ENCODE peak calls at places on chromosomes 12 and 14, in five cellular contexts. N, J, P, L and V are unnamed samples.

GRCh38 chr14:101017209-101017608 is 113.7 kb upstream of the RTL1 start:
- DNase-seq in P (no peak), N (no peak), L (no peak), J (no peak), V (no peak)

GRCh38 chr12:93667672-93668071 is 9.5 kb upstream of the CRADD start:
- DNase-seq in L (no peak), N (no peak), P (no peak), J (no peak), V (no peak)

GRCh38 chr14:92687681-92688433 is 60.6 kb downstream of the LGMN start:
- DNase-seq in N (no peak), L (peak), P (no peak), J (no peak), V (no peak)

GRCh38 chr12:107349008-107349747 is 255.8 kb upstream of the CRY1 start:
- DNase-seq in J (no peak), P (no peak), N (peak), L (peak), V (peak)

GRCh38 chr12:109731806-109732205 is 18.2 kb downstream of the FAM222A start:
- DNase-seq in N (peak), L (no peak), P (peak), J (no peak), V (no peak)

GRCh38 chr12:57456145-57456700 is 1.1 kb downstream of the INHBE start:
- DNase-seq in J (peak), P (no peak), L (peak), N (no peak), V (no peak)

GRCh38 chr12:48925218-48925871 is at the start of gene FKBP11:
- DNase-seq in P (peak), J (no peak), L (peak), N (peak), V (peak)

GRCh38 chr12:110941391-110941790 is 21.0 kb upstream of the MYL2 start:
- DNase-seq in P (no peak), N (no peak), J (no peak), L (no peak), V (no peak)

GRCh38 chr14:68814376-68815287 is 21.8 kb upstream of the ZFP36L1 start:
- DNase-seq in L (peak), N (peak), P (no peak), J (no peak), V (no peak)

GRCh38 chr14:70879448-70879847 is 27.8 kb upstream of the PCNX1 start:
- DNase-seq in P (no peak), J (no peak), N (no peak), L (no peak), V (no peak)

GRCh38 chr12:32995623-32996022 is 99.0 kb upstream of the PKP2 start:
- DNase-seq in L (no peak), P (no peak), N (no peak), J (no peak), V (no peak)

GRCh38 chr12:106428379-106428778 is 70.8 kb downstream of the POLR3B start:
- DNase-seq in L (peak), N (no peak), J (no peak), P (peak), V (no peak)

GRCh38 chr14:72513994-72514659 is 379.8 kb downstream of the DPF3 start:
- DNase-seq in P (no peak), N (no peak), J (peak), L (peak), V (no peak)

GRCh38 chr12:100185361-100185894 is 15.2 kb upstream of the ACTR6 start:
- DNase-seq in P (no peak), N (no peak), J (no peak), L (no peak), V (no peak)

GRCh38 chr12:112413846-112414625 is 4.6 kb upstream of the RPL6 start:
- DNase-seq in L (peak), N (no peak), P (no peak), J (no peak), V (no peak)

GRCh38 chr14:54653764-54654469 is 87.0 kb downstream of the SAMD4A start:
- DNase-seq in J (no peak), P (peak), N (peak), L (peak), V (no peak)

GRCh38 chr14:54654600-54654999 is 87.7 kb downstream of the SAMD4A start:
- DNase-seq in P (no peak), N (no peak), L (no peak), J (no peak), V (no peak)

GRCh38 chr14:54651649-54652048 is 84.7 kb downstream of the SAMD4A start:
- DNase-seq in P (no peak), J (no peak), L (no peak), N (no peak), V (no peak)

GRCh38 chr14:54652188-54652889 is 85.4 kb downstream of the SAMD4A start:
- DNase-seq in J (no peak), P (peak), L (peak), N (peak), V (peak)

GRCh38 chr14:54652890-54653201 is 85.9 kb downstream of the SAMD4A start:
- DNase-seq in L (no peak), N (no peak), P (no peak), J (no peak), V (no peak)
- H3K4me3 ChIP-seq in L (peak), N (peak), P (peak), J (no peak), V (no peak)

DNA sequence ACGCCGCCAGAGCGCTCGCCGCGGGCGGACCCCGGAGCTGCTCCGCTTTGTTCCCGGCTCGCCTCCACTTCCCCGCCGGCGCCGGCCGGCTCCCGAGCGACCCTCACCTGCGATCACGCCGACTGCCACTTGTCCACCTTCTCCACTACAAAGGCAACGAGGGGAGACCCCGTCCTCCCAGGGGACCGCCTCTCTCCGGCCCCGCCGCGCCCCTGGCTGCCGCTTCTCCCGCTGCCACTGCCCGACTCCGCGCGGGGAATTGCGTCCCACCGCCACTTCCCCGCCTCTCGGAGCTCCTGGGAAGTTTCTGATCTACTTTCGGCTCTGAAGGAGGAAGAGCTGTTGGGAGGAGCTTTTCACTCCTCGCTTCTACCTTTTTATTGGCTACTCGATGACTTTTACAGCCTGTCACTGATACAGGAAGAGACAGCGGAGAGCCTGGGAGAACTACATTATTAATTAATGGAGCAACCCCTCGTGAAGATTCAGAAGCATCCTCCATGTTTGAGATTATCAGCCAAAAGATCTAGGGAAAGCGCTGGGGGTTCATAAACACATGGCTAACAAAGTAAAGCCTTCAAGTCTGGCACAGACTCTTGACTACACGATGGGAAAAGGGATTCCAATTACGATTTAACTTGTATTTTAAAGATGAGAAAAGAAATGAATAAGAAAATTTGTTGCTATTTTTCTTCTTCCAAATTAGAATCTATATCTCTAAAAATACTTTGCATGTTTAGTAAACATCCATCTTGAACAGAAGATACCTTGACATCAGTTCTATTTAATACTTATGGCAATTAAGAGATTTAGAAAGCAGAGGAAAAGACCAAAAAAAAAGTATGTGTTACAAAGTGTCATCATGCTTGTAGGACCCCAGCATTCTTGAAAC is at the start of gene BAZ1A:
- DNase-seq in N (peak), P (peak), J (peak), L (peak), V (peak)
- TF ChIP-seq POLR2A in N (peak), P (peak), J (peak), L (peak), V (no peak)

GRCh38 chr14:56903304-56904021 is 93.2 kb upstream of the OTX2 start:
- DNase-seq in L (no peak), P (no peak), N (no peak), J (no peak), V (no peak)
- H3K4me3 ChIP-seq in L (no peak), P (no peak), N (no peak), J (no peak), V (no peak)

GRCh38 chr12:69529021-69529420 is 56.2 kb upstream of the CCT2 start:
- DNase-seq in N (no peak), L (no peak), P (no peak), J (no peak), V (no peak)
- TF ChIP-seq POLR2A in N (no peak), L (no peak), P (no peak), J (no peak), V (no peak)

DNA sequence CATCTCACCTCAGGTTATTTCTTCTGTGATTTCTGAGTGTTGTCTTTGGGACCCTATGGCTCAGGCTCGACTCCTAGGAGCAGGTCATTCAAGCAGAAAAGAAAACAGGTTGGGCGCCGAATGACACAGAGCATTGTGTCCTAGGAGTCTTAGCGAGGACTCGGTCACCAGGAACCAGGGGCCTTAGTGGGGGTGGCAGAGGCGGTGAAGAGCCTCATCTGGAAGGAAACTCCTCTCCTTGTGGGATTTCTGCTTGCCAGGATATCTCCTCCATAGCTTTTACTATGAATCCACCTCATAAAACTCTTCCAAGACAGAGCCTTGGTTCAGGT is 630 bp downstream of the PLEKHH1 start:
- DNase-seq in P (no peak), L (no peak), N (no peak), J (no peak), V (no peak)
- H3K4me3 ChIP-seq in P (peak), L (peak), N (peak), J (peak), V (peak)

GRCh38 chr14:34873591-34874385 is 1.4 kb downstream of the BAZ1A start:
- DNase-seq in J (peak), L (peak), N (peak), P (peak), V (peak)
- TF ChIP-seq POLR2A in J (peak), L (peak), N (peak), P (peak), V (peak)

DNA sequence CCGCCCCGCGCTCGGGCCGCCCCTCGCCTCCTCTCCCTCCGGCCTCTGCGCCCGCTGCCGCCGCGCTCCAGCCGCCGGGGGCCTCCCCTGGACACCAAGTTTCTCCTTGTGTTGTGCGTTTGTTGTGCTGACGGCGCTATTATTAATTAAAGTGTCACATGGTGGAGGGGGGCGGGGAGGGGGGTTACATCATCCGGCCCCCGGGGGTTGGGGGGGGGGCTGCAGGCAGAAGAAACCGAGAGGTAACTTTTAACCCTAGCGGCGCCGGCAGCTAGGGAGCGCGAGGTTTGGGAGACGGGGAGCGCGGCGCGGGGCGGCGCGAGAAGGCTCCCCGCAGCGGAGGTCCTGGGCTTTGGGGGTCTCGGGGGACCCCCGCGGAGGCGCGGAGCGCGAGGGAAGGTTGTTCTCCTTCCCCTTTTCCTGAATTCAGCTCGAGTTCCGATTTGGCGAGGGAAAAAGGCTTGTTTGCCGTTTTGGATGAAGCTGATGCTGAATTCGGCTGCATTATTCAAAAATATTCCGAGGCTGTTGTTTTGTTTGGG is at the start of gene HRK:
- DNase-seq in N (no peak), P (no peak), L (no peak), J (peak), V (no peak)
- H3K4me3 ChIP-seq in N (peak), P (peak), L (no peak), J (peak), V (no peak)

DNA sequence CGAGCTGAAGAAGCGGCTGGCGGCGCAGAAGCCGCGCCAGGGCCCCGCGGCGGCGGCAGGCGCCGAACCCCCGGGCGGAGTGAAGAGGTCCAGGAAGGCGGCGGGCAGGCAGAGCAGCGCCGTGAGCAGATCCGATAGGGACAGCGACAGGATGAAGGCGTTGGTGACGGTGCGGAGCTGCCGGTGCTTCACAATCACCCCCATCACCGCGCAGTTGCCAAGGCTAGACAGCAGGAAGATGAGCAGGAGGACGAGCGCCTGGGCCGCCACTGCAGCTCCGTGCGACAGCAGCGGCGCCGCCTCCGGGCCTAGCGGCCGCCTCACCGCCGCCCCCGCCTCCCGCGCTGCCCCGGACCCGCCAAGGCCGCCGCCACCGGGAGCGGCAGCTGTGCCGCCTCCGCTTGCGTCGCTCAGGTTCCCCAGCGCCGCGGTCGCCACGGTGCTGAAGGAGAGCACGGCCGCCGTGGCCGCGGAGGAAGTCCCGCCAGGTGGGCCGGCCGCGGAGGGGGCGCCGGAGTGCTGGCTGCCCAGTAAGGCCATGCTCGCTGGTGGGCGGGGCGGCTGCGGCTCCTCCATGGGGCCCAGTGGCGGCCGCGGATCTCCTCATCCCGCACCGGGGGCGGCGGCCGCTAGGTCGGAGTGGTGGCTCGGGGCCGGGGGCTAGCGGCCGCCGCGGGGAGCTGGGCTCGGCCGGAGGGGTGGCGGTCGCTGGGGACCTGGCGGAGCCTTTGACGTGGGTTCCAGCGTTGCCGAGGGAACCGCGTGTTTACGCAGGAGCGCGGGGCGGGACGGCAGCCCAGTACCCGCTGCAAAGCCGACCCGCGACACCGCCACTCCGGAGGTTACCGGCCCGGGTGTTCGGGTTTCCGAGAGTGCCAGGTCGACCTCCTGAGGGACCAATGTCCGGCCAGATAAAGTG is at the start of gene GPR135:
- DNase-seq in J (peak), L (peak), P (peak), N (peak), V (no peak)
- TF ChIP-seq POLR2A in J (no peak), L (no peak), P (no peak), N (no peak), V (no peak)

GRCh38 chr14:87133073-87133815 is 859.7 kb downstream of the GALC start:
- DNase-seq in L (no peak), P (peak), J (no peak), N (no peak), V (no peak)

DNA sequence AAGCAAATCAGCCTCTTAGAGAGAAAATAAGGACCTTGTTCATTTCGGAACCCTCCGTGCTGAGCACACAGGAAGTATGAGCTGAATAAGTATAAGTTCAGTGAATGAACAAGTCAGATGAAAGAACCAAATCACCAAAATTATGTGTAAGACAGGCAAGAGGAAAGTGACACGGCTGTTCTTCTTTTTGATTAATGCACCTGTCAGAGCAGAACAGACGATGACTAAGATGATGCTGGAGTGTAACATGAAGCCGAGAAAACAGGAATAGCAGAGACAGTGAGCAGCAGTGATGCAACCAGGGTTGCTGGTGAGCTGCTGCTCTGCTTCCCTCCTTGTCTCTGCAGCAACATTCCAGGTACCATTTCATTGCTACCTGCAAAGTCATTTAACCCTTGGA is 861.1 kb downstream of the GALC start:
- DNase-seq in N (no peak), P (no peak), L (no peak), J (no peak), V (no peak)
- H3K4me3 ChIP-seq in N (no peak), P (no peak), L (no peak), J (no peak), V (no peak)